ENCODE peak calls at places on chromosomes 2 and 18, in eight cellular contexts. Q is RPMI7951, D is epithelial cell of esophagus, X is mesothelial cell of epicardium, K is right cardiac atrium, S is D721Med, W is T-cell, Y is EH. C is an unnamed sample.

GRCh38 chr2:41400057-41400665 is 647.7 kb upstream of the PKDCC start:
- DNase-seq in X (no peak), K (no peak), S (no peak), D (no peak), Q (no peak), W (no peak), Y (peak), C (peak)

GRCh38 chr2:103167599-103167998 is 405.8 kb downstream of the TMEM182 start:
- DNase-seq in Q (no peak), S (no peak), K (no peak), W (no peak), D (no peak), Y (no peak), X (no peak), C (peak)

GRCh38 chr2:191691016-191691725 is 13.2 kb downstream of the NABP1 start:
- DNase-seq in X (no peak), Y (peak), K (no peak), S (no peak), Q (peak), D (peak), W (peak), C (peak)

GRCh38 chr2:187307606-187308005 is 140.4 kb downstream of the CALCRL start:
- DNase-seq in Q (no peak), K (no peak), S (no peak), D (no peak), X (no peak), W (no peak), Y (no peak), C (no peak)

GRCh38 chr18:2223859-2224258 is 347.4 kb downstream of the METTL4 start:
- DNase-seq in X (no peak), D (peak), Q (peak), S (no peak), W (no peak), K (peak), Y (peak), C (peak)

GRCh38 chr2:234496442-234496834 is 443 bp downstream of the ARL4C start:
- DNase-seq in K (peak), S (no peak), W (peak), Y (no peak), D (peak), Q (no peak), X (peak), C (peak)

GRCh38 chr18:74418023-74418422 is 39.1 kb downstream of the DIPK1C start:
- DNase-seq in D (no peak), K (no peak), X (no peak), S (no peak), Y (no peak), W (no peak), Q (no peak), C (no peak)

GRCh38 chr2:234497592-234498023 is 727 bp upstream of the ARL4C start:
- DNase-seq in K (peak), Q (no peak), S (no peak), D (no peak), W (no peak), Y (no peak), X (no peak), C (no peak)

GRCh38 chr18:23619388-23619873 is 33.1 kb upstream of the NPC1 start:
- DNase-seq in Q (peak), W (no peak), X (no peak), S (no peak), D (peak), K (peak), Y (peak), C (peak)

GRCh38 chr2:79040967-79041582 is 15.6 kb downstream of the REG3G start:
- DNase-seq in K (no peak), W (no peak), S (peak), Q (no peak), Y (no peak), X (no peak), D (no peak), C (peak)

GRCh38 chr18:51867767-51868166 is 472.2 kb upstream of the DCC start:
- DNase-seq in W (no peak), K (no peak), Q (peak), S (no peak), D (peak), Y (peak), X (peak), C (no peak)

GRCh38 chr2:36366491-36367120 is 11.0 kb downstream of the CRIM1 start:
- DNase-seq in K (no peak), Q (no peak), D (no peak), X (no peak), W (no peak), S (no peak), Y (peak), C (no peak)

GRCh38 chr18:63236417-63236816 is 83.2 kb downstream of the BCL2 start:
- DNase-seq in D (no peak), W (no peak), Y (no peak), X (no peak), Q (no peak), S (no peak), K (no peak), C (no peak)

GRCh38 chr2:74863802-74864248 is 29.9 kb downstream of the HK2 start:
- DNase-seq in W (no peak), D (no peak), Y (no peak), Q (no peak), K (no peak), S (no peak), X (no peak), C (no peak)

GRCh38 chr2:132267372-132267771 is 105.6 kb upstream of the ANKRD30BL start:
- DNase-seq in Q (peak), X (no peak), S (no peak), D (peak), W (no peak), Y (no peak), K (no peak), C (no peak)

GRCh38 chr2:27123302-27124150 is at the start of gene ABHD1:
- DNase-seq in X (peak), Q (peak), K (peak), D (peak), Y (peak), W (peak), S (peak), C (peak)

GRCh38 chr2:187461294-187462261 is 13.5 kb upstream of the CALCRL start:
- DNase-seq in Y (no peak), D (peak), W (no peak), K (peak), Q (no peak), X (no peak), S (no peak), C (peak)

GRCh38 chr2:230770804-230771203 is 58.2 kb downstream of the CAB39 start:
- DNase-seq in Y (peak), X (no peak), D (no peak), K (no peak), W (no peak), S (no peak), Q (peak), C (no peak)

GRCh38 chr2:39127973-39128372 is 7.1 kb upstream of the SOS1 start:
- DNase-seq in Q (no peak), S (no peak), D (peak), X (no peak), K (no peak), Y (peak), W (peak), C (no peak)

C was measured in kidney tubule cell.